ENCODE peak calls at places on chromosome 16, in nine cellular contexts. H is endothelial cell, K is RPMI7951, S is neural progenitor cell, F is mesenchymal stem cell, I is fibroblast of the aortic adventitia, N is astrocyte of the cerebellum, W is cardiac fibroblast, L is LoVo. J is an unnamed sample.

GRCh38 chr16:85283305-85284050 is 171.2 kb upstream of the CIBAR2 start:
- DNase-seq in N (no peak), S (no peak), H (no peak), F (no peak), L (no peak), I (no peak), W (no peak), K (no peak), J (no peak)

GRCh38 chr16:73743665-73744496 is 552.7 kb upstream of the PSMD7 start:
- DNase-seq in L (no peak), F (no peak), I (no peak), K (peak; percentile 17), H (peak; percentile 29), N (no peak), W (no peak), S (peak; percentile 54), J (no peak)

GRCh38 chr16:86026916-86027315 is 128.0 kb downstream of the IRF8 start:
- DNase-seq in L (no peak), I (no peak), W (no peak), N (no peak), S (no peak), H (no peak), F (no peak), K (no peak), J (no peak)

GRCh38 chr16:52812945-52813556 is 239.6 kb downstream of the CHD9NB start:
- DNase-seq in K (peak; percentile 95), H (no peak), W (peak; percentile 75), L (peak; percentile 36), I (peak; percentile 5), S (no peak), N (peak; percentile 49), F (peak; percentile 57), J (peak; percentile 5)

GRCh38 chr16:70658921-70659320 is 12.6 kb downstream of the IL34 start:
- DNase-seq in S (no peak), N (no peak), H (no peak), K (no peak), F (no peak), W (no peak), L (no peak), I (no peak), J (no peak)

GRCh38 chr16:86353185-86353584 is 157.1 kb upstream of the FOXF1 start:
- DNase-seq in N (no peak), S (no peak), L (no peak), W (peak; percentile 51), H (no peak), K (peak; percentile 87), I (no peak), F (peak; percentile 79), J (no peak)

GRCh38 chr16:53991181-53992056 is 287.5 kb downstream of the FTO start:
- DNase-seq in N (peak; percentile 59), L (no peak), K (peak; percentile 18), S (peak; percentile 11), W (no peak), I (peak; percentile 23), F (peak; percentile 72), H (no peak), J (peak; percentile 58)

GRCh38 chr16:2087426-2088191 is 39.8 kb downstream of the TSC2 start:
- DNase-seq in N (no peak), F (no peak), H (no peak), W (no peak), L (no peak), I (no peak), K (no peak), S (no peak), J (no peak)

GRCh38 chr16:27982184-27982583 is 81.3 kb downstream of the GSG1L start:
- DNase-seq in W (no peak), N (no peak), H (no peak), L (no peak), F (no peak), K (no peak), I (no peak), S (no peak), J (no peak)

GRCh38 chr16:48687421-48688038 is 77.5 kb upstream of the N4BP1 start:
- DNase-seq in I (peak; percentile 76), N (peak; percentile 39), F (peak; percentile 75), S (peak; percentile 83), H (peak; percentile 65), W (peak; percentile 79), K (peak; percentile 70), L (peak; percentile 70), J (peak; percentile 45)

GRCh38 chr16:86444274-86445060 is 65.9 kb upstream of the FOXF1 start:
- DNase-seq in N (no peak), K (no peak), H (no peak), W (no peak), I (no peak), L (peak; percentile 26), S (no peak), F (no peak), J (no peak)

GRCh38 chr16:13560151-13560550 is 359.8 kb upstream of the ERCC4 start:
- DNase-seq in I (no peak), S (no peak), F (no peak), N (no peak), K (no peak), W (no peak), L (no peak), H (no peak), J (no peak)

GRCh38 chr16:68985855-68986254 is 119.6 kb upstream of the HAS3 start:
- DNase-seq in F (peak; percentile 47), I (peak; percentile 61), W (peak; percentile 72), H (no peak), L (no peak), K (no peak), S (no peak), N (no peak), J (peak; percentile 12)

GRCh38 chr16:23580391-23580790 is 15.7 kb downstream of the NDUFAB1 start:
- DNase-seq in L (no peak), W (no peak), N (no peak), S (no peak), H (no peak), F (no peak), I (no peak), K (no peak), J (no peak)

GRCh38 chr16:1981972-1982574 is 804 bp upstream of the NOXO1 start:
- DNase-seq in L (peak; percentile 40), W (no peak), N (no peak), H (no peak), F (no peak), I (no peak), S (no peak), K (peak; percentile 49), J (no peak)

GRCh38 chr16:25192096-25192495 is 24.7 kb upstream of the AQP8 start:
- DNase-seq in S (no peak), W (no peak), F (no peak), H (no peak), N (no peak), L (no peak), K (peak; percentile 57), I (peak; percentile 5), J (no peak)

GRCh38 chr16:27781981-27782880 is 232.3 kb downstream of the KATNIP start:
- DNase-seq in H (no peak), K (no peak), F (no peak), N (no peak), S (no peak), I (no peak), L (no peak), W (no peak), J (no peak)

GRCh38 chr16:27315333-27316037 is 1.7 kb downstream of the IL4R start:
- DNase-seq in K (peak; percentile 87), F (peak; percentile 76), N (no peak), L (no peak), H (no peak), I (peak; percentile 93), S (peak; percentile 43), W (peak; percentile 83), J (no peak)

GRCh38 chr16:21263640-21264211 is 14.4 kb downstream of the CRYM start:
- DNase-seq in S (peak; percentile 24), W (no peak), L (peak; percentile 11), F (no peak), H (no peak), N (no peak), K (peak; percentile 59), I (peak; percentile 58), J (no peak)

GRCh38 chr16:85697441-85697840 is 8.7 kb upstream of the GINS2 start:
- DNase-seq in W (no peak), I (no peak), K (no peak), N (no peak), H (no peak), L (no peak), F (no peak), S (no peak), J (no peak)

GRCh38 chr16:68283840-68284595 is 19.7 kb downstream of the SLC7A6 start:
- DNase-seq in L (no peak), F (no peak), N (no peak), W (no peak), H (no peak), K (no peak), S (no peak), I (no peak), J (no peak)

GRCh38 chr16:57711-58110 is 4.1 kb downstream of the SNRNP25 start:
- DNase-seq in F (peak; percentile 48), L (no peak), I (peak; percentile 54), W (peak; percentile 26), K (no peak), H (no peak), N (no peak), S (no peak), J (no peak)

GRCh38 chr16:10950393-10950792 is 6.0 kb downstream of the CLEC16A start:
- DNase-seq in K (no peak), L (no peak), S (no peak), I (no peak), H (no peak), N (no peak), W (peak; percentile 19), F (peak; percentile 56), J (no peak)

GRCh38 chr16:86037999-86038922 is 139.3 kb downstream of the IRF8 start:
- DNase-seq in W (no peak), F (no peak), H (no peak), L (no peak), N (no peak), S (no peak), K (no peak), I (no peak), J (no peak)

GRCh38 chr16:48613061-48613957 is 3.3 kb upstream of the N4BP1 start:
- DNase-seq in N (no peak), H (peak; percentile 20), S (no peak), W (peak; percentile 35), K (peak; percentile 33), F (peak; percentile 93), L (peak; percentile 42), I (peak; percentile 47), J (no peak)

J was measured in stromal cell of bone marrow.